ENCODE peak calls at places on chromosomes 3 and 15, in nine cellular contexts. W is central memory CD8-positive, alpha-beta T cell; Q is activated T-cell treated with anti-CD3 and anti-CD28 coated beads, Interleukin-2, amount 50 U/mL, for 72 hours; N is G401; Z is RWPE1; P is NCI-H774; F is smooth muscle cell of the brain vasculature; O is naive thymus-derived CD4-positive, alpha-beta T cell; L is activated CD8-positive, alpha-beta memory T cell treated with anti-CD3 and anti-CD28 coated beads for 48 hours. U is an unnamed sample.

GRCh38 chr3:141454906-141455602 is 31.8 kb upstream of the RASA2 start:
- DNase-seq in W (peak; percentile 13), Q (peak; percentile 54), N (peak; percentile 80), Z (peak; percentile 87), P (peak; percentile 74), F (no peak), O (peak; percentile 49), L (no peak), U (no peak)

GRCh38 chr3:54324069-54324468 is 201.7 kb downstream of the CACNA2D3 start:
- DNase-seq in W (no peak), Q (no peak), N (no peak), Z (no peak), P (no peak), F (no peak), O (no peak), L (no peak), U (no peak)

GRCh38 chr15:66251790-66252355 is 1.7 kb downstream of the MEGF11 start:
- DNase-seq in W (no peak), Q (no peak), N (peak; percentile 71), Z (no peak), P (no peak), F (no peak), O (no peak), L (no peak), U (no peak)

GRCh38 chr15:69816522-69816921 is 281.2 kb downstream of the TLE3 start:
- DNase-seq in W (no peak), Q (no peak), N (no peak), Z (no peak), P (no peak), F (no peak), O (no peak), L (no peak), U (no peak)

GRCh38 chr15:40115670-40116093 is 7.0 kb upstream of the BMF start:
- DNase-seq in W (no peak), Q (peak; percentile 76), N (no peak), Z (no peak), P (no peak), F (no peak), O (no peak), L (no peak), U (no peak)

GRCh38 chr15:68612979-68613740 is 34.4 kb downstream of the CORO2B start:
- DNase-seq in W (no peak), Q (no peak), N (no peak), Z (peak; percentile 13), P (no peak), F (no peak), O (no peak), L (no peak), U (no peak)

GRCh38 chr3:77420316-77420715 is 380.4 kb downstream of the ROBO2 start:
- DNase-seq in W (no peak), Q (no peak), N (peak; percentile 55), Z (no peak), P (no peak), F (no peak), O (no peak), L (no peak), U (no peak)

GRCh38 chr15:63264685-63265302 is 12.6 kb upstream of the APH1B start:
- DNase-seq in W (no peak), Q (no peak), N (no peak), Z (no peak), P (no peak), F (no peak), O (no peak), L (no peak), U (no peak)

GRCh38 chr3:138078901-138079344 is 36.5 kb downstream of the DZIP1L start:
- DNase-seq in W (no peak), Q (peak; percentile 45), N (no peak), Z (peak; percentile 83), P (no peak), F (peak; percentile 93), O (no peak), L (no peak), U (no peak)

GRCh38 chr3:64908292-64908691 is 220.5 kb upstream of the ADAMTS9 start:
- DNase-seq in W (no peak), Q (no peak), N (no peak), Z (peak; percentile 11), P (no peak), F (no peak), O (no peak), L (no peak), U (no peak)

GRCh38 chr3:37604336-37604833 is 257.3 kb upstream of the CTDSPL start:
- DNase-seq in W (no peak), Q (no peak), N (no peak), Z (no peak), P (no peak), F (no peak), O (no peak), L (no peak), U (no peak)

GRCh38 chr3:174208161-174208560 is 651.0 kb upstream of the NAALADL2 start:
- DNase-seq in W (no peak), Q (no peak), N (no peak), Z (no peak), P (no peak), F (no peak), O (no peak), L (no peak), U (no peak)

GRCh38 chr3:52143616-52144015 is 10.6 kb downstream of the POC1A start:
- DNase-seq in W (no peak), Q (no peak), N (no peak), Z (no peak), P (no peak), F (no peak), O (no peak), L (no peak), U (no peak)

GRCh38 chr3:147244397-147244796 is 161.9 kb downstream of the ZIC4 start:
- DNase-seq in W (no peak), Q (no peak), N (no peak), Z (no peak), P (no peak), F (no peak), O (no peak), L (no peak), U (no peak)

GRCh38 chr15:51706347-51706746 is 25.0 kb downstream of the SCG3 start:
- DNase-seq in W (no peak), Q (no peak), N (no peak), Z (no peak), P (no peak), F (no peak), O (no peak), L (no peak), U (no peak)

GRCh38 chr15:67107014-67107812 is 41.8 kb downstream of the SMAD3 start:
- DNase-seq in W (no peak), Q (no peak), N (no peak), Z (peak; percentile 96), P (no peak), F (peak; percentile 80), O (no peak), L (no peak), U (no peak)

GRCh38 chr15:29103825-29104565 is 165.6 kb downstream of the NSMCE3 start:
- DNase-seq in W (no peak), Q (peak; percentile 62), N (peak; percentile 77), Z (peak; percentile 63), P (peak; percentile 31), F (peak; percentile 57), O (peak; percentile 64), L (peak; percentile 34), U (no peak)

GRCh38 chr3:88469216-88469615 is 319.5 kb downstream of the C3orf38 start:
- DNase-seq in W (no peak), Q (no peak), N (no peak), Z (no peak), P (no peak), F (no peak), O (no peak), L (no peak), U (no peak)

GRCh38 chr15:62071711-62072308 is 5.0 kb downstream of the C2CD4A start:
- DNase-seq in W (no peak), Q (no peak), N (peak; percentile 64), Z (no peak), P (peak; percentile 29), F (no peak), O (peak; percentile 29), L (no peak), U (no peak)

GRCh38 chr3:122247087-122247824 is 63.8 kb downstream of the CASR start:
- DNase-seq in W (no peak), Q (no peak), N (no peak), Z (no peak), P (no peak), F (no peak), O (no peak), L (no peak), U (no peak)

U was measured in coronary artery.